ENCODE peak calls at places on chromosomes 13 and 19, in nine cellular contexts. One of them, this sample, is unnamed.

GRCh38 chr13:43986395-43986794 is 106.7 kb downstream of the LACC1 start:
- DNase-seq in osteoblast: no peak
- DNase-seq in pancreas: no peak
- DNase-seq in cardiac fibroblast: no peak
- DNase-seq in Calu3: no peak
- DNase-seq in A549: no peak
- DNase-seq in activated CD8-positive, alpha-beta T cell treated with anti-CD3 and anti-CD28 coated beads for 36 hours: no peak
- DNase-seq in fibroblast of mammary gland: no peak
- DNase-seq in osteocyte: no peak
- DNase-seq in this sample: no peak

GRCh38 chr19:8575467-8575997 is 1.7 kb downstream of the MYO1F start:
- DNase-seq in osteoblast: peak; percentile 82
- DNase-seq in pancreas: no peak
- DNase-seq in cardiac fibroblast: peak; percentile 59
- DNase-seq in Calu3: no peak
- DNase-seq in A549: peak; percentile 57
- DNase-seq in activated CD8-positive, alpha-beta T cell treated with anti-CD3 and anti-CD28 coated beads for 36 hours: peak; percentile 66
- DNase-seq in fibroblast of mammary gland: peak; percentile 56
- DNase-seq in osteocyte: no peak
- DNase-seq in this sample: no peak

GRCh38 chr13:74795526-74795925 is 661.3 kb upstream of the KLF12 start:
- DNase-seq in osteoblast: no peak
- DNase-seq in pancreas: no peak
- DNase-seq in cardiac fibroblast: no peak
- DNase-seq in Calu3: no peak
- DNase-seq in A549: no peak
- DNase-seq in activated CD8-positive, alpha-beta T cell treated with anti-CD3 and anti-CD28 coated beads for 36 hours: no peak
- DNase-seq in fibroblast of mammary gland: no peak
- DNase-seq in osteocyte: no peak
- DNase-seq in this sample: no peak

GRCh38 chr13:51148223-51148951 is 37.3 kb upstream of the C13orf42 start:
- DNase-seq in osteoblast: no peak
- DNase-seq in pancreas: no peak
- DNase-seq in cardiac fibroblast: no peak
- DNase-seq in Calu3: no peak
- DNase-seq in A549: no peak
- DNase-seq in activated CD8-positive, alpha-beta T cell treated with anti-CD3 and anti-CD28 coated beads for 36 hours: no peak
- DNase-seq in fibroblast of mammary gland: no peak
- DNase-seq in osteocyte: peak; percentile 66
- DNase-seq in this sample: no peak

GRCh38 chr13:23810842-23811241 is 78.4 kb downstream of the MIPEP start:
- DNase-seq in osteoblast: no peak
- DNase-seq in pancreas: no peak
- DNase-seq in cardiac fibroblast: no peak
- DNase-seq in Calu3: peak; percentile 6
- DNase-seq in A549: no peak
- DNase-seq in activated CD8-positive, alpha-beta T cell treated with anti-CD3 and anti-CD28 coated beads for 36 hours: no peak
- DNase-seq in fibroblast of mammary gland: no peak
- DNase-seq in osteocyte: no peak
- DNase-seq in this sample: peak; percentile 31

GRCh38 chr13:96860829-96861228 is 133.4 kb downstream of the OXGR1 start:
- DNase-seq in osteoblast: no peak
- DNase-seq in pancreas: no peak
- DNase-seq in cardiac fibroblast: no peak
- DNase-seq in Calu3: no peak
- DNase-seq in A549: no peak
- DNase-seq in activated CD8-positive, alpha-beta T cell treated with anti-CD3 and anti-CD28 coated beads for 36 hours: no peak
- DNase-seq in fibroblast of mammary gland: no peak
- DNase-seq in osteocyte: no peak
- DNase-seq in this sample: no peak

GRCh38 chr19:8391274-8392016 is 1.3 kb downstream of the RAB11B start:
- DNase-seq in osteoblast: peak; percentile 59
- DNase-seq in pancreas: no peak
- DNase-seq in cardiac fibroblast: no peak
- DNase-seq in Calu3: no peak
- DNase-seq in A549: no peak
- DNase-seq in activated CD8-positive, alpha-beta T cell treated with anti-CD3 and anti-CD28 coated beads for 36 hours: no peak
- DNase-seq in fibroblast of mammary gland: no peak
- DNase-seq in osteocyte: no peak
- DNase-seq in this sample: no peak

GRCh38 chr13:49330546-49330864 is 82.8 kb downstream of the CDADC1 start:
- DNase-seq in osteoblast: no peak
- DNase-seq in pancreas: no peak
- DNase-seq in cardiac fibroblast: no peak
- DNase-seq in Calu3: no peak
- DNase-seq in A549: no peak
- DNase-seq in activated CD8-positive, alpha-beta T cell treated with anti-CD3 and anti-CD28 coated beads for 36 hours: no peak
- DNase-seq in fibroblast of mammary gland: no peak
- DNase-seq in osteocyte: no peak
- DNase-seq in this sample: no peak

GRCh38 chr19:8355631-8356402 is 8.1 kb upstream of the ANGPTL4 start:
- DNase-seq in osteoblast: peak; percentile 92
- DNase-seq in pancreas: no peak
- DNase-seq in cardiac fibroblast: peak; percentile 99
- DNase-seq in Calu3: peak; percentile 34
- DNase-seq in A549: peak; percentile 91
- DNase-seq in activated CD8-positive, alpha-beta T cell treated with anti-CD3 and anti-CD28 coated beads for 36 hours: no peak
- DNase-seq in fibroblast of mammary gland: peak; percentile 100
- DNase-seq in osteocyte: no peak
- DNase-seq in this sample: no peak

GRCh38 chr13:28475916-28476725 is 18.8 kb downstream of the FLT1 start:
- DNase-seq in osteoblast: no peak
- DNase-seq in pancreas: no peak
- DNase-seq in cardiac fibroblast: peak; percentile 94
- DNase-seq in Calu3: no peak
- DNase-seq in A549: peak; percentile 3
- DNase-seq in activated CD8-positive, alpha-beta T cell treated with anti-CD3 and anti-CD28 coated beads for 36 hours: no peak
- DNase-seq in fibroblast of mammary gland: peak; percentile 93
- DNase-seq in osteocyte: no peak
- DNase-seq in this sample: no peak

GRCh38 chr19:58332697-58333096 is 5.9 kb downstream of the ZSCAN22 start:
- DNase-seq in osteoblast: no peak
- DNase-seq in pancreas: no peak
- DNase-seq in cardiac fibroblast: no peak
- DNase-seq in Calu3: no peak
- DNase-seq in A549: no peak
- DNase-seq in activated CD8-positive, alpha-beta T cell treated with anti-CD3 and anti-CD28 coated beads for 36 hours: no peak
- DNase-seq in fibroblast of mammary gland: no peak
- DNase-seq in osteocyte: no peak
- DNase-seq in this sample: no peak

GRCh38 chr13:101127741-101128353 is 288.5 kb downstream of the NALCN start:
- DNase-seq in osteoblast: no peak
- DNase-seq in pancreas: no peak
- DNase-seq in cardiac fibroblast: peak; percentile 71
- DNase-seq in Calu3: no peak
- DNase-seq in A549: peak; percentile 25
- DNase-seq in activated CD8-positive, alpha-beta T cell treated with anti-CD3 and anti-CD28 coated beads for 36 hours: peak; percentile 34
- DNase-seq in fibroblast of mammary gland: peak; percentile 61
- DNase-seq in osteocyte: no peak
- DNase-seq in this sample: peak; percentile 54

GRCh38 chr19:7595466-7596133 is at the start of gene CAMSAP3:
- DNase-seq in osteoblast: peak; percentile 62
- DNase-seq in pancreas: peak; percentile 66
- DNase-seq in cardiac fibroblast: no peak
- DNase-seq in Calu3: peak; percentile 70
- DNase-seq in A549: no peak
- DNase-seq in activated CD8-positive, alpha-beta T cell treated with anti-CD3 and anti-CD28 coated beads for 36 hours: peak; percentile 48
- DNase-seq in fibroblast of mammary gland: peak; percentile 14
- DNase-seq in osteocyte: no peak
- DNase-seq in this sample: peak; percentile 90

GRCh38 chr19:33814181-33815165 is 17.8 kb downstream of the KCTD15 start:
- DNase-seq in osteoblast: peak; percentile 87
- DNase-seq in pancreas: peak; percentile 7
- DNase-seq in cardiac fibroblast: no peak
- DNase-seq in Calu3: no peak
- DNase-seq in A549: no peak
- DNase-seq in activated CD8-positive, alpha-beta T cell treated with anti-CD3 and anti-CD28 coated beads for 36 hours: no peak
- DNase-seq in fibroblast of mammary gland: no peak
- DNase-seq in osteocyte: no peak
- DNase-seq in this sample: no peak

GRCh38 chr19:3210347-3211017 is 14.0 kb upstream of the CELF5 start:
- DNase-seq in osteoblast: peak; percentile 99
- DNase-seq in pancreas: no peak
- DNase-seq in cardiac fibroblast: peak; percentile 47
- DNase-seq in Calu3: peak; percentile 51
- DNase-seq in A549: peak; percentile 35
- DNase-seq in activated CD8-positive, alpha-beta T cell treated with anti-CD3 and anti-CD28 coated beads for 36 hours: peak; percentile 84
- DNase-seq in fibroblast of mammary gland: peak; percentile 37
- DNase-seq in osteocyte: no peak
- DNase-seq in this sample: peak; percentile 89

GRCh38 chr13:23922005-23922932 is 25.0 kb upstream of the C1QTNF9B start:
- DNase-seq in osteoblast: peak; percentile 52
- DNase-seq in pancreas: no peak
- DNase-seq in cardiac fibroblast: no peak
- DNase-seq in Calu3: no peak
- DNase-seq in A549: no peak
- DNase-seq in activated CD8-positive, alpha-beta T cell treated with anti-CD3 and anti-CD28 coated beads for 36 hours: no peak
- DNase-seq in fibroblast of mammary gland: no peak
- DNase-seq in osteocyte: no peak
- DNase-seq in this sample: no peak

GRCh38 chr19:1668339-1669123 is 16.1 kb upstream of the TCF3 start:
- DNase-seq in osteoblast: peak; percentile 91
- DNase-seq in pancreas: no peak
- DNase-seq in cardiac fibroblast: no peak
- DNase-seq in Calu3: peak; percentile 26
- DNase-seq in A549: no peak
- DNase-seq in activated CD8-positive, alpha-beta T cell treated with anti-CD3 and anti-CD28 coated beads for 36 hours: peak; percentile 46
- DNase-seq in fibroblast of mammary gland: no peak
- DNase-seq in osteocyte: no peak
- DNase-seq in this sample: peak; percentile 62

GRCh38 chr13:46160474-46161066 is 21.4 kb downstream of the LCP1 start:
- DNase-seq in osteoblast: peak; percentile 95
- DNase-seq in pancreas: no peak
- DNase-seq in cardiac fibroblast: peak; percentile 79
- DNase-seq in Calu3: peak; percentile 18
- DNase-seq in A549: peak; percentile 55
- DNase-seq in activated CD8-positive, alpha-beta T cell treated with anti-CD3 and anti-CD28 coated beads for 36 hours: no peak
- DNase-seq in fibroblast of mammary gland: peak; percentile 60
- DNase-seq in osteocyte: no peak
- DNase-seq in this sample: peak; percentile 76

GRCh38 chr19:48094843-48095203 is 15.8 kb downstream of the PLA2G4C start:
- DNase-seq in osteoblast: no peak
- DNase-seq in pancreas: no peak
- DNase-seq in cardiac fibroblast: no peak
- DNase-seq in Calu3: no peak
- DNase-seq in A549: no peak
- DNase-seq in activated CD8-positive, alpha-beta T cell treated with anti-CD3 and anti-CD28 coated beads for 36 hours: no peak
- DNase-seq in fibroblast of mammary gland: no peak
- DNase-seq in osteocyte: no peak
- DNase-seq in this sample: no peak
- TF ChIP-seq CTCF in osteoblast: no peak
- TF ChIP-seq CTCF in pancreas: no peak
- TF ChIP-seq CTCF in cardiac fibroblast: no peak
- TF ChIP-seq CTCF in Calu3: no peak
- TF ChIP-seq CTCF in A549: no peak
- TF ChIP-seq CTCF in activated CD8-positive, alpha-beta T cell treated with anti-CD3 and anti-CD28 coated beads for 36 hours: no peak
- TF ChIP-seq CTCF in fibroblast of mammary gland: no peak
- TF ChIP-seq CTCF in osteocyte: no peak
- TF ChIP-seq CTCF in this sample: no peak

DNA sequence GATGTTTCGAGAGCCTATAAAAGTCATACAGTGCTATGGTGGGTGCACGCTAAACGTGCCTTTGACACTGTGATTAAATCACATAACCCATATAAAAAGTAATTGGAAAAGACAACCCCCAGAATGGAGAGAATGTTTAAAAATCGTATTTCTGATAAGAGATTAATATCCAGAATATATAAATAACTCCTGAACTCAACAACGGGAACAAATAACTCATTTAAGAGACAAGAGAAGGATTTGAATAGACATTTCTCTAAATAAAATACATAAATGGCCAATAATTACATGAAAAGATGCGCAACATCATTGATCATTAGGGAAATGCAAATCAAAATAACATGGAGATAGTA is 37.0 kb upstream of the IGFL4 start:
- DNase-seq in osteoblast: no peak
- DNase-seq in pancreas: no peak
- DNase-seq in cardiac fibroblast: no peak
- DNase-seq in Calu3: no peak
- DNase-seq in A549: no peak
- DNase-seq in activated CD8-positive, alpha-beta T cell treated with anti-CD3 and anti-CD28 coated beads for 36 hours: no peak
- DNase-seq in fibroblast of mammary gland: no peak
- DNase-seq in osteocyte: no peak
- DNase-seq in this sample: no peak
- TF ChIP-seq CTCF in osteoblast: peak; percentile 2
- TF ChIP-seq CTCF in pancreas: no peak
- TF ChIP-seq CTCF in cardiac fibroblast: no peak
- TF ChIP-seq CTCF in Calu3: peak; percentile 17
- TF ChIP-seq CTCF in A549: no peak
- TF ChIP-seq CTCF in activated CD8-positive, alpha-beta T cell treated with anti-CD3 and anti-CD28 coated beads for 36 hours: peak; percentile 15
- TF ChIP-seq CTCF in fibroblast of mammary gland: no peak
- TF ChIP-seq CTCF in osteocyte: no peak
- TF ChIP-seq CTCF in this sample: no peak

GRCh38 chr13:67369895-67370660 is 139.9 kb upstream of the PCDH9 start:
- DNase-seq in osteoblast: peak; percentile 35
- DNase-seq in pancreas: no peak
- DNase-seq in cardiac fibroblast: peak; percentile 98
- DNase-seq in Calu3: no peak
- DNase-seq in A549: no peak
- DNase-seq in activated CD8-positive, alpha-beta T cell treated with anti-CD3 and anti-CD28 coated beads for 36 hours: no peak
- DNase-seq in fibroblast of mammary gland: peak; percentile 94
- DNase-seq in osteocyte: no peak
- DNase-seq in this sample: no peak
- TF ChIP-seq CTCF in osteoblast: no peak
- TF ChIP-seq CTCF in pancreas: no peak
- TF ChIP-seq CTCF in cardiac fibroblast: no peak
- TF ChIP-seq CTCF in Calu3: no peak
- TF ChIP-seq CTCF in A549: no peak
- TF ChIP-seq CTCF in activated CD8-positive, alpha-beta T cell treated with anti-CD3 and anti-CD28 coated beads for 36 hours: no peak
- TF ChIP-seq CTCF in fibroblast of mammary gland: no peak
- TF ChIP-seq CTCF in osteocyte: no peak
- TF ChIP-seq CTCF in this sample: no peak

GRCh38 chr19:45531349-45531748 is 24.1 kb downstream of the VASP start:
- DNase-seq in osteoblast: no peak
- DNase-seq in pancreas: no peak
- DNase-seq in cardiac fibroblast: no peak
- DNase-seq in Calu3: no peak
- DNase-seq in A549: no peak
- DNase-seq in activated CD8-positive, alpha-beta T cell treated with anti-CD3 and anti-CD28 coated beads for 36 hours: no peak
- DNase-seq in fibroblast of mammary gland: no peak
- DNase-seq in osteocyte: no peak
- DNase-seq in this sample: no peak

GRCh38 chr19:45526971-45527370 is 19.7 kb downstream of the VASP start:
- DNase-seq in osteoblast: no peak
- DNase-seq in pancreas: no peak
- DNase-seq in cardiac fibroblast: no peak
- DNase-seq in Calu3: no peak
- DNase-seq in A549: no peak
- DNase-seq in activated CD8-positive, alpha-beta T cell treated with anti-CD3 and anti-CD28 coated beads for 36 hours: no peak
- DNase-seq in fibroblast of mammary gland: no peak
- DNase-seq in osteocyte: no peak
- DNase-seq in this sample: no peak

GRCh38 chr19:45528149-45528743 is 21.0 kb downstream of the VASP start:
- DNase-seq in osteoblast: no peak
- DNase-seq in pancreas: peak; percentile 34
- DNase-seq in cardiac fibroblast: no peak
- DNase-seq in Calu3: peak; percentile 72
- DNase-seq in A549: peak; percentile 66
- DNase-seq in activated CD8-positive, alpha-beta T cell treated with anti-CD3 and anti-CD28 coated beads for 36 hours: no peak
- DNase-seq in fibroblast of mammary gland: peak; percentile 75
- DNase-seq in osteocyte: no peak
- DNase-seq in this sample: no peak

GRCh38 chr19:45527731-45528130 is 20.5 kb downstream of the VASP start:
- DNase-seq in osteoblast: peak; percentile 39
- DNase-seq in pancreas: no peak
- DNase-seq in cardiac fibroblast: no peak
- DNase-seq in Calu3: peak; percentile 16
- DNase-seq in A549: no peak
- DNase-seq in activated CD8-positive, alpha-beta T cell treated with anti-CD3 and anti-CD28 coated beads for 36 hours: no peak
- DNase-seq in fibroblast of mammary gland: no peak
- DNase-seq in osteocyte: no peak
- DNase-seq in this sample: no peak

GRCh38 chr19:45528744-45529453 is 21.6 kb downstream of the VASP start:
- DNase-seq in osteoblast: peak; percentile 52
- DNase-seq in pancreas: peak; percentile 69
- DNase-seq in cardiac fibroblast: no peak
- DNase-seq in Calu3: peak; percentile 51
- DNase-seq in A549: peak; percentile 63
- DNase-seq in activated CD8-positive, alpha-beta T cell treated with anti-CD3 and anti-CD28 coated beads for 36 hours: peak; percentile 39
- DNase-seq in fibroblast of mammary gland: peak; percentile 27
- DNase-seq in osteocyte: no peak
- DNase-seq in this sample: peak; percentile 23
- TF ChIP-seq CTCF in osteoblast: no peak
- TF ChIP-seq CTCF in pancreas: no peak
- TF ChIP-seq CTCF in cardiac fibroblast: no peak
- TF ChIP-seq CTCF in Calu3: no peak
- TF ChIP-seq CTCF in A549: no peak
- TF ChIP-seq CTCF in activated CD8-positive, alpha-beta T cell treated with anti-CD3 and anti-CD28 coated beads for 36 hours: no peak
- TF ChIP-seq CTCF in fibroblast of mammary gland: no peak
- TF ChIP-seq CTCF in osteocyte: no peak
- TF ChIP-seq CTCF in this sample: no peak